ENCODE peak calls at places on chromosome 1, in ten cellular contexts. F, D, K, S, X, Y, J, V, E and Z are unnamed samples.

GRCh38 chr1:96366516-96366915 is 355.1 kb upstream of the PTBP2 start:
- DNase-seq in F (no peak), D (no peak), K (no peak), S (no peak), X (no peak), Y (no peak), J (no peak), V (no peak), E (no peak), Z (no peak)

GRCh38 chr1:246726881-246727280 is 2.7 kb downstream of the SCCPDH start:
- DNase-seq in F (no peak), D (no peak), K (no peak), S (no peak), X (no peak), Y (no peak), J (no peak), V (no peak), E (no peak), Z (no peak)

GRCh38 chr1:5577255-5578040 is 414.8 kb downstream of the NPHP4 start:
- DNase-seq in F (peak), D (no peak), K (no peak), S (no peak), X (no peak), Y (no peak), J (no peak), V (no peak), E (no peak), Z (no peak)

GRCh38 chr1:215554865-215555264 is 12.2 kb upstream of the KCTD3 start:
- DNase-seq in F (no peak), D (no peak), K (no peak), S (no peak), X (no peak), Y (no peak), J (no peak), V (no peak), E (no peak), Z (no peak)

GRCh38 chr1:99808391-99809115 is 41.6 kb upstream of the AGL start:
- DNase-seq in F (no peak), D (no peak), K (peak), S (peak), X (no peak), Y (peak), J (peak), V (peak), E (peak), Z (no peak)

GRCh38 chr1:151222130-151222529 is 23.8 kb downstream of the PIP5K1A start:
- DNase-seq in F (no peak), D (no peak), K (no peak), S (no peak), X (no peak), Y (no peak), J (no peak), V (no peak), E (no peak), Z (no peak)

GRCh38 chr1:54619749-54620148 is 3.6 kb downstream of the FAM151A start:
- DNase-seq in F (peak), D (no peak), K (no peak), S (no peak), X (no peak), Y (no peak), J (no peak), V (no peak), E (no peak), Z (no peak)

GRCh38 chr1:43317817-43318471 is 17.2 kb downstream of the TIE1 start:
- DNase-seq in F (no peak), D (no peak), K (no peak), S (no peak), X (no peak), Y (no peak), J (no peak), V (no peak), E (no peak), Z (no peak)

GRCh38 chr1:35452086-35452485 is 105.1 kb downstream of the KIAA0319L start:
- DNase-seq in F (no peak), D (no peak), K (peak), S (no peak), X (no peak), Y (no peak), J (no peak), V (peak), E (peak), Z (no peak)

GRCh38 chr1:52056937-52057231 is 789 bp downstream of the BTF3L4 start:
- DNase-seq in F (no peak), D (no peak), K (no peak), S (no peak), X (no peak), Y (no peak), J (no peak), V (no peak), E (no peak), Z (no peak)

GRCh38 chr1:52057245-52057644 is 1.1 kb downstream of the BTF3L4 start:
- DNase-seq in F (no peak), D (no peak), K (no peak), S (no peak), X (no peak), Y (no peak), J (no peak), V (no peak), E (no peak), Z (no peak)

GRCh38 chr1:52055854-52056109 is 313 bp upstream of the BTF3L4 start:
- DNase-seq in F (no peak), D (no peak), K (no peak), S (no peak), X (no peak), Y (no peak), J (no peak), V (no peak), E (no peak), Z (no peak)

GRCh38 chr1:52055066-52055853 is at the start of gene TXNDC12:
- DNase-seq in F (peak), D (peak), K (peak), S (peak), X (peak), Y (peak), J (peak), V (peak), E (peak), Z (peak)

GRCh38 chr1:52056110-52056936 is at the start of gene BTF3L4:
- DNase-seq in F (peak), D (peak), K (peak), S (peak), X (peak), Y (peak), J (peak), V (peak), E (peak), Z (no peak)
- TF ChIP-seq CTCF in F (no peak), D (no peak), K (no peak), S (no peak), X (no peak), Y (no peak), J (no peak), V (no peak), E (no peak), Z (no peak)

GRCh38 chr1:39561321-39561720 is 15.3 kb downstream of the PABPC4 start:
- DNase-seq in F (no peak), D (no peak), K (no peak), S (no peak), X (no peak), Y (no peak), J (no peak), V (no peak), E (no peak), Z (no peak)
- TF ChIP-seq CTCF in F (no peak), D (no peak), K (no peak), S (no peak), X (no peak), Y (no peak), J (no peak), V (no peak), E (no peak), Z (no peak)

GRCh38 chr1:59568158-59568935 is 246.4 kb upstream of the HOOK1 start:
- DNase-seq in F (no peak), D (no peak), K (peak), S (no peak), X (no peak), Y (no peak), J (no peak), V (no peak), E (no peak), Z (no peak)

GRCh38 chr1:59574085-59574484 is 240.7 kb upstream of the HOOK1 start:
- DNase-seq in F (no peak), D (no peak), K (no peak), S (no peak), X (no peak), Y (no peak), J (no peak), V (no peak), E (peak), Z (no peak)

GRCh38 chr1:59565611-59566410 is 248.9 kb upstream of the HOOK1 start:
- DNase-seq in F (no peak), D (no peak), K (no peak), S (no peak), X (no peak), Y (no peak), J (no peak), V (no peak), E (peak), Z (no peak)

GRCh38 chr1:59569198-59569597 is 245.6 kb upstream of the HOOK1 start:
- DNase-seq in F (no peak), D (no peak), K (no peak), S (no peak), X (no peak), Y (no peak), J (no peak), V (no peak), E (no peak), Z (no peak)

DNA sequence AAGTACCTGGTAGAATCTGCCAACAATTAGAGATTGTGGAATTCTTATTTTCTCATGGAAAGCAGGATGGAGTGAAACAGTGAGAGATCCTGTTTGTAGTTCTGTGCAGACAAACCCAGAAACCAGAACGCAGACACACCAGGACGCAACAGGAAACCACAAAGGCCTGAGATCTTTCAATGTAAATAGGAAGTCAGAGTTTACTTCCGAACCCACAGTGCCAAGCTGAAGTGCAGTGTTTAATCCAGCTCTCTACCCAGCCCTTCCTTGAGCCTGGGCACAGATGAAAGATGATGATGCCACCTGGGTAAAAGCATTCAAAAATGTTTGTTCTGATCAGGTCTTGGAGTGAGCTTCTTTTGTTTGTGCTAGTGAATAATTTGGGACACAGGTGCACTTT is 244.2 kb upstream of the HOOK1 start:
- DNase-seq in F (no peak), D (no peak), K (no peak), S (no peak), X (no peak), Y (no peak), J (no peak), V (no peak), E (no peak), Z (no peak)
- TF ChIP-seq CTCF in F (no peak), D (no peak), K (no peak), S (no peak), X (no peak), Y (no peak), J (no peak), V (no peak), E (no peak), Z (no peak)

DNA sequence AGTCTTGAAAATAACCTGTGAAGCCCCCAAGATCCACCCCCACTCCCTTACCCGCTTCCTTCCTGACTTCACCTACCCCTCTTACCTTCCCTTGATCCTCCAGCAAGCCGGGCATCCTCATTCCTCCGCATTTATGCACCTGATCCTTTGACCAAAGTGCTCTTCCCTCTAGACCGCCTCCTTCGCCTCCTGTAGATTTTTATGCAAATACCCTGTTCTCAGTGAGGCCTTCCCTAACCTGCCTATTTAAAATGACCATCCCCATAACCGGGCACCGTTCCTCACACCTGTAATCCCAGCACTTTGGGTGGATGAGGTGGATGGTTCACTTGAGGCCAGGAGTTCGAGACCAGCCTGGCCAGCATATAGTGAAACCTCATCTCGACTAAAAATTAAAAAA is 1.1 kb upstream of the NENF start:
- DNase-seq in F (peak), D (no peak), K (no peak), S (no peak), X (no peak), Y (no peak), J (no peak), V (no peak), E (no peak), Z (no peak)
- TF ChIP-seq CTCF in F (no peak), D (no peak), K (no peak), S (no peak), X (no peak), Y (no peak), J (no peak), V (no peak), E (no peak), Z (no peak)